ENCODE peak calls at places on chromosomes 2 and 18, in six cellular contexts. V is HCEC 1CT, F is mesothelial cell of epicardium, L is bronchial epithelial cell, O is SK-N-SH, Q is sigmoid colon. M is an unnamed sample.
A peak's percentile ranks its signal among the peaks of the same experiment; 100 is the strongest.

GRCh38 chr2:1421731-1422130 is 8.5 kb downstream of the TPO start:
- DNase-seq in O (no peak), L (no peak), F (no peak), V (no peak), Q (no peak), M (no peak)

GRCh38 chr2:6864251-6864758 is 1.4 kb downstream of the CMPK2 start:
- DNase-seq in V (no peak), L (no peak), O (no peak), F (no peak), Q (no peak), M (no peak)

GRCh38 chr2:60515751-60516226 is 37.7 kb downstream of the BCL11A start:
- DNase-seq in L (peak; percentile 71), O (no peak), Q (peak; percentile 53), V (no peak), F (no peak), M (no peak)

GRCh38 chr2:3289971-3290370 is 87.6 kb downstream of the EIPR1 start:
- DNase-seq in V (no peak), L (no peak), F (no peak), O (peak; percentile 35), Q (no peak), M (no peak)

GRCh38 chr2:237724811-237725478 is 73.6 kb upstream of the RBM44 start:
- DNase-seq in L (no peak), V (no peak), O (no peak), Q (no peak), F (no peak), M (no peak)

GRCh38 chr18:58402247-58402646 is 226.6 kb downstream of the ALPK2 start:
- DNase-seq in O (peak; percentile 37), V (peak; percentile 35), Q (no peak), L (peak; percentile 54), F (peak; percentile 34), M (no peak)

GRCh38 chr2:140797718-140798117 is 1333.1 kb downstream of the LRP1B start:
- DNase-seq in V (no peak), F (no peak), Q (no peak), L (no peak), O (no peak), M (no peak)

GRCh38 chr2:62704654-62705006 is 883 bp upstream of the EHBP1 start:
- DNase-seq in Q (no peak), V (no peak), L (no peak), O (no peak), F (no peak), M (no peak)

GRCh38 chr2:113252047-113252582 is 26.6 kb downstream of the PAX8 start:
- DNase-seq in V (no peak), L (no peak), F (no peak), Q (no peak), O (no peak), M (no peak)

GRCh38 chr18:53947092-53947640 is 277.3 kb downstream of the MBD2 start:
- DNase-seq in O (no peak), Q (no peak), V (no peak), L (peak; percentile 17), F (no peak), M (no peak)

GRCh38 chr2:66305714-66306113 is 129.2 kb upstream of the MEIS1 start:
- DNase-seq in V (no peak), O (peak; percentile 44), L (no peak), F (no peak), Q (peak; percentile 89), M (peak; percentile 76)

GRCh38 chr18:13452448-13452811 is 233.9 kb downstream of the LDLRAD4 start:
- DNase-seq in O (no peak), F (no peak), L (peak; percentile 17), Q (peak; percentile 81), V (no peak), M (no peak)

GRCh38 chr2:199982444-199982843 is 27.1 kb downstream of the MAIP1 start:
- DNase-seq in L (peak; percentile 60), O (no peak), Q (no peak), F (no peak), V (no peak), M (no peak)

GRCh38 chr18:46413684-46414083 is 243.3 kb downstream of the LOXHD1 start:
- DNase-seq in L (no peak), V (no peak), O (no peak), Q (no peak), F (no peak), M (no peak)

GRCh38 chr18:43887491-43887890 is 610.2 kb upstream of the SYT4 start:
- DNase-seq in Q (no peak), O (no peak), V (no peak), F (no peak), L (no peak), M (no peak)

GRCh38 chr2:121006783-121007489 is 271.3 kb downstream of the GLI2 start:
- DNase-seq in V (no peak), O (no peak), F (no peak), L (no peak), Q (no peak), M (no peak)

GRCh38 chr18:44846450-44846849 is 165.8 kb downstream of the SETBP1 start:
- DNase-seq in L (no peak), O (no peak), Q (no peak), V (no peak), F (no peak), M (no peak)

GRCh38 chr2:181262782-181263181 is 194.4 kb upstream of the ITGA4 start:
- DNase-seq in F (no peak), L (no peak), O (no peak), Q (no peak), V (no peak), M (no peak)

GRCh38 chr2:121888189-121888557 is 132.7 kb downstream of the TSN start:
- DNase-seq in L (peak; percentile 60), V (no peak), F (no peak), O (no peak), Q (no peak), M (no peak)

GRCh38 chr2:73993376-73993775 is 8.7 kb downstream of the TET3 start:
- DNase-seq in Q (no peak), F (no peak), L (peak; percentile 75), O (no peak), V (peak; percentile 24), M (no peak)

GRCh38 chr2:208031608-208032019 is 6.3 kb upstream of the PLEKHM3 start:
- DNase-seq in Q (no peak), L (peak; percentile 41), V (no peak), O (no peak), F (no peak), M (no peak)

GRCh38 chr18:31636387-31636786 is 44.7 kb downstream of the TTR start:
- DNase-seq in L (no peak), V (no peak), Q (no peak), O (no peak), F (no peak), M (no peak)

GRCh38 chr2:129255610-129256313 is 723.7 kb upstream of the RAB6C start:
- DNase-seq in F (no peak), L (peak; percentile 50), V (no peak), O (no peak), Q (no peak), M (no peak)

GRCh38 chr2:241724259-241724974 is 10.0 kb upstream of the D2HGDH start:
- DNase-seq in Q (no peak), O (peak; percentile 66), V (no peak), F (no peak), L (no peak), M (no peak)

GRCh38 chr2:226183550-226183949 is 616.1 kb downstream of the IRS1 start:
- DNase-seq in F (no peak), V (no peak), Q (no peak), O (no peak), L (no peak), M (no peak)

GRCh38 chr2:195535911-195536522 is 121.0 kb upstream of the SLC39A10 start:
- DNase-seq in V (no peak), O (no peak), F (no peak), Q (no peak), L (no peak), M (no peak)

GRCh38 chr2:16135913-16136310 is 195.6 kb downstream of the MYCN start:
- DNase-seq in Q (no peak), L (no peak), V (no peak), F (no peak), O (no peak), M (no peak)

GRCh38 chr18:48475635-48476549 is 62.9 kb upstream of the CTIF start:
- DNase-seq in L (peak; percentile 69), O (peak; percentile 73), Q (no peak), V (peak; percentile 77), F (no peak), M (no peak)

GRCh38 chr2:9071032-9071431 is 67.5 kb upstream of the MBOAT2 start:
- DNase-seq in F (no peak), Q (no peak), V (peak; percentile 65), O (no peak), L (peak; percentile 100), M (no peak)

GRCh38 chr2:169892951-169893350 is 65.7 kb downstream of the UBR3 start:
- DNase-seq in L (no peak), Q (no peak), V (no peak), O (no peak), F (no peak), M (no peak)

GRCh38 chr2:169828141-169828811 is 1.0 kb downstream of the UBR3 start:
- DNase-seq in Q (peak; percentile 71), V (peak; percentile 47), L (peak; percentile 64), O (peak; percentile 76), F (no peak), M (peak; percentile 48)

M was measured in left ventricle myocardium inferior.